ENCODE peak calls at places on chromosomes 5 and 9, in four cellular contexts. H is heart right ventricle, G is kidney epithelial cell, Y is kidney. B is an unnamed sample.

GRCh38 chr9:6024035-6024554 is 8.7 kb upstream of the RANBP6 start:
- DNase-seq in H (no peak), G (no peak), Y (no peak), B (no peak)

GRCh38 chr5:95962785-95963184 is 1.1 kb upstream of the ELL2 start:
- DNase-seq in H (no peak), G (no peak), Y (no peak), B (no peak)

GRCh38 chr9:131668057-131668438 is 71.8 kb downstream of the RAPGEF1 start:
- DNase-seq in H (no peak), G (no peak), Y (no peak), B (no peak)

GRCh38 chr5:12952409-12952808 is 992.1 kb downstream of the DNAH5 start:
- DNase-seq in H (no peak), G (no peak), Y (no peak), B (no peak)

GRCh38 chr5:135488727-135489465 is 36.7 kb upstream of the TIFAB start:
- DNase-seq in H (no peak), G (peak; percentile 21), Y (no peak), B (no peak)

GRCh38 chr5:126970517-126971017 is 59.8 kb downstream of the MARCHF3 start:
- DNase-seq in H (peak; percentile 56), G (no peak), Y (no peak), B (no peak)

GRCh38 chr5:148748702-148749101 is 77.7 kb upstream of the ADRB2 start:
- DNase-seq in H (no peak), G (no peak), Y (no peak), B (no peak)

GRCh38 chr9:129125478-129125877 is 14.3 kb downstream of the PTPA start:
- DNase-seq in H (no peak), G (no peak), Y (no peak), B (no peak)

GRCh38 chr9:88991066-88992030 is at the start of gene S1PR3:
- DNase-seq in H (peak; percentile 71), G (no peak), Y (peak; percentile 93), B (peak; percentile 75)

GRCh38 chr5:58794875-58795274 is 212.0 kb downstream of the RAB3C start:
- DNase-seq in H (no peak), G (no peak), Y (no peak), B (no peak)

GRCh38 chr9:22413884-22414283 is 32.7 kb upstream of the DMRTA1 start:
- DNase-seq in H (no peak), G (no peak), Y (no peak), B (no peak)

GRCh38 chr5:67490543-67491321 is 294.1 kb upstream of the CD180 start:
- DNase-seq in H (no peak), G (no peak), Y (no peak), B (no peak)

GRCh38 chr9:83043583-83043982 is 19.4 kb downstream of the RASEF start:
- DNase-seq in H (no peak), G (no peak), Y (no peak), B (no peak)

GRCh38 chr5:88883059-88883565 is at the start of gene MEF2C:
- DNase-seq in H (peak; percentile 90), G (no peak), Y (peak; percentile 88), B (peak; percentile 74)

GRCh38 chr9:86469476-86470087 is 115.4 kb upstream of the TUT7 start:
- DNase-seq in H (no peak), G (no peak), Y (no peak), B (no peak)

GRCh38 chr5:78724061-78724460 is 75.5 kb upstream of the LHFPL2 start:
- DNase-seq in H (no peak), G (no peak), Y (no peak), B (no peak)

GRCh38 chr5:10564838-10565784 is 1.2 kb downstream of the ANKRD33B start:
- DNase-seq in H (peak; percentile 55), G (no peak), Y (peak; percentile 83), B (no peak)

GRCh38 chr5:174526177-174526576 is 198.2 kb upstream of the MSX2 start:
- DNase-seq in H (no peak), G (no peak), Y (no peak), B (no peak)

GRCh38 chr5:150593593-150593992 is 46.9 kb upstream of the SYNPO start:
- DNase-seq in H (no peak), G (no peak), Y (no peak), B (no peak)

GRCh38 chr9:118991366-118992285 is 377.6 kb downstream of the BRINP1 start:
- DNase-seq in H (no peak), G (no peak), Y (no peak), B (no peak)

GRCh38 chr9:136001231-136001630 is 40.1 kb upstream of the UBAC1 start:
- DNase-seq in H (no peak), G (no peak), Y (no peak), B (no peak)

GRCh38 chr5:10562202-10563131 is 1.4 kb upstream of the ANKRD33B start:
- DNase-seq in H (no peak), G (no peak), Y (no peak), B (no peak)

GRCh38 chr9:26331223-26331622 is 561.4 kb downstream of the CAAP1 start:
- DNase-seq in H (no peak), G (no peak), Y (no peak), B (no peak)

GRCh38 chr5:159953609-159954008 is 37.3 kb downstream of the ADRA1B start:
- DNase-seq in H (no peak), G (no peak), Y (no peak), B (no peak)

GRCh38 chr5:16880547-16880946 is 55.5 kb downstream of the MYO10 start:
- DNase-seq in H (no peak), G (no peak), Y (no peak), B (no peak)

GRCh38 chr9:93828331-93829097 is 126.6 kb downstream of the BARX1 start:
- DNase-seq in H (no peak), G (no peak), Y (no peak), B (peak; percentile 19)

GRCh38 chr9:99873531-99873930 is 32.9 kb upstream of the STX17 start:
- DNase-seq in H (no peak), G (peak; percentile 7), Y (no peak), B (no peak)

GRCh38 chr9:38006163-38006562 is 62.9 kb downstream of the SHB start:
- DNase-seq in H (no peak), G (no peak), Y (no peak), B (no peak)